ENCODE peak calls at places on chromosomes 5 and 9, in ten cellular contexts. U is cardiac muscle cell; J is coronary artery; Y is ascending aorta; Q is PC-3; X is adrenal gland; V is AG04449; H is tibial artery; L is AG04450; W is CD8-positive, alpha-beta T cell. K is an unnamed sample.
A peak's percentile ranks its signal among the peaks of the same experiment; 100 is the strongest.

GRCh38 chr9:126239515-126239914 is 87.1 kb upstream of the MVB12B start:
- DNase-seq in U (no peak), V (no peak), J (no peak), W (no peak), X (no peak), H (no peak), Y (no peak), L (no peak), Q (no peak), K (no peak)

GRCh38 chr9:86766912-86767311 is 180.4 kb downstream of the GAS1 start:
- DNase-seq in W (no peak), U (no peak), X (peak; percentile 33), V (peak; percentile 61), J (no peak), Y (no peak), L (peak; percentile 27), Q (peak; percentile 66), H (peak; percentile 33), K (peak; percentile 82)

GRCh38 chr9:112132356-112132755 is 42.7 kb downstream of the SUSD1 start:
- DNase-seq in U (no peak), L (peak; percentile 24), Q (no peak), J (no peak), W (no peak), H (no peak), X (no peak), V (no peak), Y (no peak), K (no peak)

GRCh38 chr5:178318382-178318781 is 85.8 kb upstream of the PHYKPL start:
- DNase-seq in L (no peak), V (no peak), Q (no peak), H (no peak), X (no peak), U (no peak), W (no peak), J (no peak), Y (no peak), K (no peak)

GRCh38 chr9:84838879-84839278 is 169.3 kb downstream of the NTRK2 start:
- DNase-seq in Q (no peak), X (no peak), L (no peak), U (no peak), J (no peak), H (no peak), Y (no peak), W (no peak), V (no peak), K (no peak)

GRCh38 chr5:59542841-59543825 is 350.4 kb downstream of the PDE4D start:
- DNase-seq in L (no peak), H (peak; percentile 63), Y (no peak), X (no peak), J (no peak), V (no peak), U (no peak), Q (no peak), W (no peak), K (peak; percentile 69)

GRCh38 chr9:124212381-124213050 is 45.2 kb upstream of the NEK6 start:
- DNase-seq in X (no peak), L (no peak), V (no peak), H (no peak), J (peak; percentile 62), Q (peak; percentile 87), Y (no peak), U (no peak), W (no peak), K (peak; percentile 53)

GRCh38 chr5:124655211-124655880 is 91.1 kb downstream of the ZNF608 start:
- DNase-seq in Q (peak; percentile 59), X (no peak), V (no peak), H (no peak), J (no peak), W (no peak), U (no peak), L (no peak), Y (no peak), K (peak; percentile 73)

DNA sequence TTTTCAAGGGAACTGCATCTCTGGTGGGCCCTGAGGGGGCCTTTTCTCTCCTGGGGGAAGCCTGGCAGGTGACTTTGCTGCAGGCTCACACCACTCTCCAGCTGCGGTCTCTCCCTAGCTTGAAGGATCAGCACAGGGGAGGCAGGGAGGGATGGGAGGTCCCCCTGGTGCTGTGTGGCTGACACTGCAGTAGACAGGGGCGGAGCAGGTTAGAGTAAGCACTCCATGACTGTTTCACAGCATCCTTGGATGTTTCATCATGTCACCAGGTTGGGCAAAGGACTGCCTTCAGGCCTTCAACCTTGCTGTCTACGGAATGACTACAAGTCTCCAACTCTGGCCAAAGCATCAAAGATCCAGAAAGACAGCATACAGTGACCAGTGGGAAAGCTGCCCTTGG is 470.7 kb downstream of the CDK5RAP2 start:
- DNase-seq in J (no peak), Y (no peak), W (no peak), X (no peak), V (no peak), L (no peak), H (no peak), Q (no peak), U (peak; percentile 45), K (no peak)
- TF ChIP-seq CTCF in J (no peak), Y (no peak), W (no peak), X (no peak), V (peak; percentile 18), L (no peak), H (no peak), Q (no peak), U (no peak), K (no peak)

DNA sequence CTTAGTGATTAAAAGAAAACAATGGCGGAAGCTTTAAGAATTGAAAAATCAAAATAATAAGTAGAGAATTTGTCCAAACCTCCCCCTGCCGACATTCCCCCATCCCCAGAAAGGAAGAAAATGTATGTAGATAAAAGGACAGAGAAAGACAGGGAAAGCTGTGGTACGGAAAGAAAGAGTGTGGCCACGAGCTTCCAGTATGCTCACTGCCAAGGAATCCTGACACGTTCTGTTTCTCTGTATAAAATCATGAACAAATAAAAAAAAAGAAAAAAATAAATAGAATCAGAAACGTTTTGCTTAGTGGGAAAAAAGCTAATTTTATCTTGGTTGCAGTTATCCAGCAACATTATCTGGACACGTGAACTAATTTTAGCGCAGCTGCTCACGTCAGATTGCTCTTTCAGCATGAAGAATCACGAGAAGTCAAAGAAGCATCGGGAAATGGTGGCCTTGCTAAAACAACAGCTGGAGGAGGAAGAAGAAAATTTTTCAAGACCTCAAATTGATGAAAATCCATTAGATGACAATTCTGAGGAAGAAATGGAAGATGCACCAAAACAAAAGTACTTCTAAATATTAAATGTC is 15.2 kb downstream of the DNAJC21 start:
- DNase-seq in U (no peak), H (no peak), V (no peak), Q (no peak), X (no peak), L (no peak), J (no peak), Y (no peak), W (no peak), K (no peak)
- H3K4me3 ChIP-seq in U (no peak overlapping the region), H (no peak overlapping the region), V (no peak overlapping the region), Q (no peak overlapping the region), X (no peak overlapping the region), L (no peak overlapping the region), J (no peak overlapping the region), Y (no peak overlapping the region), W (no peak overlapping the region), K (no peak overlapping the region)

DNA sequence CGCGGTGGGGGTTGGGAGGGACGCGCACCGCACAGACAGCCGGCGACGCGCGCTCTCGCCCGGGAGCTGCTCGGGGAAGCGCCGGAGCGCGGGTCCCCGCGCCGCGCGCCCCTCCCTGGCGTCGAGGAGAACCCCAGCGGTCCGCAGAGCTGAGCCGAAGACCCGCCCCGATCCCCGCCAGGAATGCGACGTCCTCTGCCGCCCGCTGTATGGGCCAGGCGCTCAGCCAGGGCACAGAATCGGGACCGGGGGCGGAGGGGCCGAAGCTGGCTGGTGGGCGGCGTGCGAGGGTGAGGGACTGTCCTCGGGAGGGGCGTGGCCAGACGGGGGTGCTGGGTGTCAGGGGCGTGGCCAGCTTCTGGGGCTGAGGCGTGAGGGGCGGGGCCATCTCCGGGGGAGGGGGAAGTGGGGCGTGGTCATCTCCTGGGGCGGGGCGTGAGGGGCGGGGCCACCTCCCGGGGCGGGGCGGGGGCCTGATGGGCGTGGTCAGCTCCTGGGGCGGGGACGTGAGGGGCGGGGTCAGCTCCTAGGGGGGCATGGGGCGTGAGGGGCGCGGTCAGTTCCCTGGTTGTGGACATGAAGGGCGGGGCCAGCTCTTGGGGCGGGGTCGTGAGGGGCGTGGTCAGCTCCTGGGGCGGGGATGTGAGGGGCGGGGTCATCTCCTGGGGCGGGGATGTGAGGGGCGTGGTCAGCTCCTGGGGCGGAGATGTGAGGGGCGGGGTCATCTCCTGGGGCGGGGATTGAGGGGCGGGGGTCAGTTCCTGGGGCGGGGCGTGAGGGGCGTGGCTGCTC is 965 bp downstream of the PTGDS start:
- DNase-seq in Q (peak; percentile 16), W (peak; percentile 76), V (no peak), U (peak; percentile 88), X (no peak), L (no peak), Y (no peak), H (peak; percentile 69), J (no peak), K (peak; percentile 61)
- TF ChIP-seq CTCF in Q (no peak), W (no peak), V (no peak), U (no peak), X (no peak), L (no peak), Y (no peak), H (no peak), J (no peak), K (no peak)

GRCh38 chr9:34587271-34587670 is 2.3 kb downstream of the CNTFR start:
- DNase-seq in U (no peak), W (no peak), Y (no peak), H (no peak), J (no peak), L (no peak), Q (no peak), X (no peak), V (no peak), K (no peak)

GRCh38 chr9:34590376-34591090 is 1.0 kb upstream of the CNTFR start:
- DNase-seq in U (no peak), W (no peak), Y (no peak), V (no peak), Q (no peak), L (no peak), J (no peak), H (peak; percentile 67), X (no peak), K (peak; percentile 20)

GRCh38 chr9:34589656-34590375 is at the start of gene CNTFR:
- DNase-seq in U (peak; percentile 81), J (no peak), V (no peak), L (no peak), Q (no peak), Y (no peak), W (no peak), X (no peak), H (peak; percentile 54), K (no peak)

GRCh38 chr9:34589371-34589655 is 211 bp downstream of the CNTFR start:
- DNase-seq in U (no peak), H (no peak), Q (no peak), Y (no peak), W (no peak), L (no peak), X (no peak), J (no peak), V (no peak), K (no peak)

DNA sequence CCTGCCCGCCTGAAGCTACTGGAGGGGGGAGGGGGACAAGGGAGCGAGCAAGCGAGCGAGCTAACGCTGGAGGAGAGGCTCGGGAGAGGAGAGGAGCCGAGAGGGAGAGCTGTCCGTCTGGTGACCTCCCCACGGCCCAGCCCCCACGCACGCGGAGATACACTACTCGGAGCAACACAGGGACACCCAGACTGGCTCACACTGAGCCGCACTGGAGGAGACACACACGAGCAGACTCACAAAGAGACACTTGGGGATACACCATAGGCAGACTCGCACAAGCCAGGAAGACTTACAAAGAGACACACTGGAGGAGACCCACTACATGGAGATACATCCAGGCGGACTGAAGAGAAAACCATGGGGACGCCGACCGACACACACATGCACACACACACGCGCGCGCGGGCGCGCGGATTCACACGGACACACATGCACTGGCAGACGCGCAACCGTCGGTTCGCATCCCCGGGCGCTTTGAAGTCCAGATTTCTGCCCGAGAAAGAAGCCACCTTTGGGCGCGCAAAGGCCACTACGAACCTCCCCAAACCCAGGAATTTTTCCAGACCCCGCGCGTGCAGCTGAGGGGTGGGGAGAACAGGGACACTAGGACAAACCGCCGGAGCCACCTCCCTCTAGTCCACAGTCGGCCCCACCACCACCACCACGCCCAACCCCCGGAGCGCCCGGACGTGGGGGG is 703 bp downstream of the CNTFR start:
- DNase-seq in V (no peak), Q (no peak), W (no peak), H (peak; percentile 39), Y (no peak), L (no peak), J (no peak), U (no peak), X (no peak), K (no peak)
- H3K4me3 ChIP-seq in V (no peak overlapping the region), Q (no peak overlapping the region), W (no peak overlapping the region), H (peak overlapping the region; percentile 49), Y (peak overlapping the region; percentile 66), L (no peak overlapping the region), J (peak overlapping the region; percentile 82), U (peak overlapping the region; percentile 65), X (peak overlapping the region; percentile 57), K (no peak overlapping the region)

K was measured in fibroblast of pulmonary artery.